ENCODE peak calls at places on chromosomes 3 and 15, in ten cellular contexts. O is ascending aorta, V is uterus, R is GM13977, G is endothelial cell, K is neural progenitor cell, X is AG04449, L is astrocyte of the spinal cord, E is mesothelial cell of epicardium, C is osteocyte. T is an unnamed sample.

GRCh38 chr3:122577409-122578028 is at the start of gene PARP15:
- DNase-seq in E (no peak), C (no peak), K (peak), G (peak), L (no peak), O (no peak), V (no peak), X (no peak), R (no peak), T (no peak)

GRCh38 chr3:194224937-194225422 is 89.0 kb downstream of the HES1 start:
- DNase-seq in R (no peak), X (no peak), K (peak), E (no peak), V (no peak), O (no peak), C (no peak), G (no peak), L (no peak), T (no peak)

GRCh38 chr3:97999103-97999502 is 26.9 kb upstream of the RIOX2 start:
- DNase-seq in V (no peak), R (no peak), O (no peak), L (no peak), G (no peak), X (no peak), C (no peak), E (no peak), K (no peak), T (no peak)

GRCh38 chr3:123498761-123499160 is 49.9 kb upstream of the ADCY5 start:
- DNase-seq in V (no peak), K (no peak), C (no peak), R (no peak), L (no peak), E (no peak), X (no peak), G (no peak), O (no peak), T (no peak)

GRCh38 chr3:53079791-53080555 is 34.1 kb upstream of the SFMBT1 start:
- DNase-seq in X (no peak), L (no peak), K (no peak), G (no peak), C (no peak), V (no peak), R (no peak), E (no peak), O (no peak), T (no peak)

GRCh38 chr3:143973352-143974021 is 1.9 kb downstream of the DIPK2A start:
- DNase-seq in L (peak), C (no peak), E (no peak), V (no peak), R (no peak), X (no peak), G (no peak), K (peak), O (no peak), T (no peak)

GRCh38 chr3:184448321-184449160 is 68.7 kb downstream of the CHRD start:
- DNase-seq in R (no peak), L (peak), V (no peak), X (peak), E (no peak), C (no peak), O (no peak), G (no peak), K (no peak), T (no peak)

GRCh38 chr3:127277591-127277990 is 10.3 kb downstream of the PRR20G start:
- DNase-seq in G (no peak), O (no peak), V (no peak), R (no peak), K (no peak), X (no peak), C (no peak), E (no peak), L (no peak), T (no peak)

GRCh38 chr15:91465696-91466095 is 365.6 kb downstream of the SV2B start:
- DNase-seq in R (no peak), E (no peak), G (no peak), L (no peak), X (no peak), V (no peak), K (no peak), O (no peak), C (no peak), T (no peak)

GRCh38 chr15:59594493-59594942 is 17.1 kb upstream of the GCNT3 start:
- DNase-seq in R (no peak), O (no peak), G (no peak), E (no peak), X (peak), V (no peak), L (peak), C (no peak), K (no peak), T (peak)

GRCh38 chr3:119902061-119902460 is 120.2 kb downstream of the NR1I2 start:
- DNase-seq in C (no peak), O (no peak), G (no peak), E (no peak), X (no peak), V (no peak), L (no peak), R (no peak), K (no peak), T (no peak)

GRCh38 chr3:1118074-1118473 is 25.2 kb downstream of the CNTN6 start:
- DNase-seq in V (no peak), L (peak), C (no peak), X (no peak), E (no peak), R (no peak), K (no peak), O (no peak), G (no peak), T (no peak)

GRCh38 chr3:193832833-193833413 is 239.9 kb downstream of the OPA1 start:
- DNase-seq in C (no peak), E (no peak), L (no peak), V (no peak), O (no peak), R (no peak), X (no peak), G (no peak), K (no peak), T (no peak)

GRCh38 chr3:123071146-123071545 is 4.3 kb downstream of the PDIA5 start:
- DNase-seq in O (no peak), K (peak), G (no peak), V (no peak), E (no peak), R (no peak), L (no peak), X (no peak), C (no peak), T (no peak)

GRCh38 chr15:82105458-82106205 is 59.8 kb upstream of the MEX3B start:
- DNase-seq in V (no peak), X (peak), R (no peak), K (no peak), C (no peak), L (peak), O (no peak), G (no peak), E (no peak), T (no peak)

GRCh38 chr15:57510647-57511046 is 81.1 kb upstream of the MYZAP start:
- DNase-seq in C (no peak), G (peak), L (peak), X (no peak), K (no peak), R (no peak), O (no peak), E (no peak), V (no peak), T (no peak)

GRCh38 chr15:38414351-38414750 is 39.6 kb upstream of the FAM98B start:
- DNase-seq in L (peak), O (no peak), G (peak), X (peak), V (peak), K (peak), R (peak), C (no peak), E (no peak), T (peak)

GRCh38 chr3:42012935-42013651 is 51.2 kb upstream of the ULK4 start:
- DNase-seq in E (peak), O (no peak), K (peak), V (peak), G (peak), C (peak), R (peak), X (no peak), L (peak), T (peak)

GRCh38 chr3:42014949-42015533 is 53.1 kb upstream of the ULK4 start:
- DNase-seq in G (no peak), E (no peak), X (no peak), C (no peak), K (peak), V (peak), L (peak), R (peak), O (no peak), T (no peak)

GRCh38 chr3:42014443-42014945 is 52.6 kb upstream of the ULK4 start:
- DNase-seq in E (no peak), X (no peak), K (peak), O (no peak), V (no peak), C (no peak), R (peak), L (peak), G (no peak), T (no peak)

GRCh38 chr3:42012378-42012934 is 50.6 kb upstream of the ULK4 start:
- DNase-seq in O (no peak), C (no peak), K (no peak), V (no peak), X (no peak), E (no peak), R (no peak), G (no peak), L (no peak), T (no peak)

DNA sequence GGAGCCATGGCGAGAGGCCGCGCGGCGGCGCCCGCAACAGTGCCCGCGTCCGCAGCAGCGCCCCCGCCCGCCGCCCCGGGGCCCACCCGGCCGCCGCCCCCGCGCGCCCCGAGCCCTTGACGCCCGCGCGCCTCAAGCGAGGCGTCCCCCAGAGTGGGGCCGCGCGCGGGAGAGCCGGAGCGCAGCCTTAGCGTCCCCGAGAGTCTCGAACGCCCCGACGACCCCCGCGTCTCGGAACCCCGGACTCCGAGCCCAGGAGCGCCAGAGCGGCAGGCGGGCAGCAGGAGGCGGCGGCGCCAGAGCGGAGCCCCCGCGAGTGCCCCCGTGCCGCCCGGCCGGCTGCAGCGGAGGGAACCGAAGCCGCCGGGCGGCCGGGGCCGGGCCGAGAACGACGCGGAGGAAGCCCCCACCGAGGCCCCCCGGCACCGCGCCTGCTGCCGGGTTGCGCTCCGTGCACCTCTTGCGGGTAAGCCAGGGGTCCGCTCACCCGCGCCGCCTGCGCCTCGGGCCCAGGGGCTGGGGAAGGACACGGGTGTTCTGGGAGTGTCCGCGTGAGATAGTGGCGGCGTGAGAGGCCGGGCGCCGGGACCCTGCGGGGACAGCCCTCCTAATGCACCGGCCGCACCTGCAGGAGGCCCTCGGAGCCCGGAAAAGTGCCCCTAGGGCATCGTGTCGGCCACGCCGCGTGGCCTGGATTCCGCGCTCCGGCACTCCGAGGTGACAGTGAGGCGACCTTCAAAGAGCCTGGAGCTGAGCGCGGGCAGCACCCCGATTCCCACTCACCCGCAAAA is 51.9 kb upstream of the ULK4 start:
- DNase-seq in L (no peak), X (no peak), O (no peak), C (peak), K (peak), R (peak), V (peak), G (no peak), E (no peak), T (peak)
- TF ChIP-seq CTCF in L (no peak), X (no peak), O (peak), C (no peak), K (no peak), R (peak), V (peak), G (no peak), E (no peak), T (no peak)

GRCh38 chr3:154040283-154040682 is 80.9 kb upstream of the ARHGEF26 start:
- DNase-seq in L (no peak), C (no peak), K (no peak), R (no peak), X (no peak), G (no peak), E (no peak), V (no peak), O (no peak), T (no peak)
- TF ChIP-seq CTCF in L (peak), C (peak), K (peak), R (peak), X (peak), G (peak), E (no peak), V (no peak), O (peak), T (no peak)

GRCh38 chr3:136197159-136197715 is 1.1 kb upstream of the MSL2 start:
- DNase-seq in L (no peak), C (no peak), K (no peak), G (no peak), X (no peak), R (peak), E (no peak), O (no peak), V (no peak), T (no peak)

GRCh38 chr3:136194409-136195257 is 1.5 kb downstream of the MSL2 start:
- DNase-seq in L (peak), G (peak), K (peak), O (peak), R (no peak), X (no peak), V (no peak), C (peak), E (no peak), T (peak)

GRCh38 chr3:136195258-136196063 is 674 bp downstream of the MSL2 start:
- DNase-seq in X (no peak), V (peak), O (peak), E (peak), G (peak), L (peak), K (peak), C (peak), R (peak), T (peak)

GRCh38 chr3:136196064-136196400 is at the start of gene MSL2:
- DNase-seq in K (no peak), C (no peak), E (no peak), O (no peak), V (no peak), L (no peak), X (no peak), R (no peak), G (no peak), T (no peak)

GRCh38 chr3:136196401-136197158 is 445 bp upstream of the MSL2 start:
- DNase-seq in L (peak), O (peak), X (peak), E (peak), C (peak), G (peak), K (peak), V (peak), R (peak), T (peak)
- TF ChIP-seq CTCF in L (no peak), O (no peak), X (no peak), E (no peak), C (no peak), G (no peak), K (no peak), V (no peak), R (no peak), T (no peak)

DNA sequence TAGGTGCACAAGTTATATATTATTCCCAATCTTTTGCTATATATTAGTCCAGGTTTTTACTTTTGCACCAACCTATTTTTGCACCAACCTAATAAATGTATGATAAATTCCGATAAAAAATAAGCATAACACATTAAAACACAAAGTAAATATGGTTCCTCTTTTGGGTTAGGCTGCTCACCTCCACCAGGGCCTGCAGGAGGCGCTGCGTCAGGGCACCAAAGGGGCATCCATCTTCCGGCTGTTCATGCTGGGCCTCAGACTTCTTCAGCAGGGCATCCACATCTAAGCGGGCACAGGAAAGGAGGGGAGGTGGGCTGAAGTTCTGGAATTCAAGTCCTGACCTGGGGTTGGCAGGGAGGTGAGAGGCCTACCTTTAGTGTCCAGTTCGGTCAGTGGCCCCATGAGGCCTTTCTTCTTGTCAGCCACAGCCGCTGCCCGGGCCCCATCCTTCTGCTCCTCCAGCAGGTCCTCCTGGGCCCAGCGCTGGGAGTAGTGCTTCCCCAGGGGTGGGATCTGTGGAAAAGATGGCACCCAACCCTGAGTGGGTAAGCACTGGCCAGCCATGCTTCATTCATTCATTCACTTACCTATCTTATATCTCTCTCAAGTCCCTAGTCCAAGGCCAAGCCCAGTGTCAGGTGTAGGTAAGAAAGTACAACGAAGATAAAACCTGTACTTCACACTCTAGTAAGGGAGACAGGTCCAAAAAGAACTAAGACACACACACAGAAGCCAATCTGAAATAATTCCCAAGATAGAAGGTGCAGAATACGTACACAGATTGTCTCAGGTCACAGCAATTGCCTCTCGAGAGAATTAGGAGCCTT is 5.2 kb downstream of the TADA3 start:
- DNase-seq in V (no peak), K (no peak), G (no peak), E (no peak), O (no peak), L (no peak), X (no peak), R (no peak), C (no peak), T (no peak)
- TF ChIP-seq CTCF in V (no peak), K (peak), G (peak), E (peak), O (peak), L (peak), X (peak), R (peak), C (peak), T (no peak)

DNA sequence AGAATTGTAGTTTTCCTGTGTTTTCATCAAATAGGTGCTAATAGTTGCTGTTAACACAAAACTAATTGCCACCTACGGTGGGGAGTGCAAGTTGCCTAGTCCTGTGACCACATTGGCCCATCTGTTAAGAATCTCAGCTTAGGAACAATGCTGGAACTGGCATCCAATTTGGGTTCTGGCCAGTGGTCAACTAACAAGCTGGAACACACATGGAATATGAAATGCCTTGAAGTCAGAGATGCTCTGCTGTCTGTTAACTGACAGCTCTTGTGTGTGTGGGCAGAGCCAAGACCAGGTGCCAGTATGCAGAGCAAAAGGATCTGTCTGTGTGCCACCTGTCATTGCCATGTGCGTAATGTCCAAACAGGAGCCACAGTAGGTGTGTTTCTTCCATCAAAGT is 460.8 kb downstream of the ROBO2 start:
- DNase-seq in O (no peak), X (no peak), L (no peak), C (no peak), G (no peak), R (no peak), E (no peak), K (no peak), V (no peak), T (no peak)
- TF ChIP-seq CTCF in O (no peak), X (no peak), L (no peak), C (no peak), G (no peak), R (no peak), E (no peak), K (no peak), V (no peak), T (no peak)

GRCh38 chr3:9404680-9405079 is 7.3 kb downstream of the SETD5 start:
- DNase-seq in K (peak), L (no peak), E (no peak), C (no peak), O (no peak), V (no peak), R (peak), X (no peak), G (peak), T (no peak)
- TF ChIP-seq CTCF in K (peak), L (no peak), E (no peak), C (no peak), O (no peak), V (no peak), R (no peak), X (no peak), G (no peak), T (no peak)

DNA sequence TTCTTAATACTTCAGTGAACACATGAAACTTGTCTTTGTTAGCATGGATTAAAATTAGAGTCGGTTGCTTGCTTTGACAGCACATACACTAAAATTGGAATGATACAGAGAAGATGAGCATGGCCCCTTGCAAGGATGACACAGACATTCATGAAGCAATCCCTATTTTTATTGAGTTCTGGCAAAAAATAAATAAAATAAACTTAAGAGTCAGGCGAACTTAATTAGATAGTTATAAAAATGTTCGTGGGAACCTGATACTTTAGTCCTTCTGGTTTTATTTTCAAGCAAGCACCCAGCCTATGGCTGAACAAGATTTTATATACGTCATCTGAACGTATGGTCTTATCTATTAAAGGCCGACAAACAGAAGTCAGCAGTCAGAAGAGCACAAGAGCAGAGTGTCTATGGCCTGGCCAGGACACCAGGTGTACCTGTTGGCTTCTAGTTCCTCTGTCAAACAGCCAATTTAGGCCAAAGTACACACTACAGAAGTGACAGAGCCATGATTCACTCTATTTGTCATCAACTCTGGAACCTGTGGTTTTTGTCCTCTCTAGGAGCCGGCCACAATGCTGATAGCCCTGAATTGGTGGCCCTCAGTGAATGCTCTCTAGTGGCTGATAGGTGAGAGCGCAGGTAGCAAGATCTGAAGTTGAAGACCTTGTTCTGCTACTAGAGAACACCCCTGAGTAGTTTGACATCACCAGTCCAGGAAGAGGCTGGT is 64.3 kb downstream of the LEO1 start:
- DNase-seq in C (no peak), E (no peak), O (no peak), V (no peak), K (no peak), X (no peak), R (no peak), G (no peak), L (peak), T (no peak)
- TF ChIP-seq CTCF in C (no peak), E (no peak), O (no peak), V (no peak), K (no peak), X (no peak), R (no peak), G (no peak), L (no peak), T (no peak)

GRCh38 chr15:69290346-69291164 is 8.2 kb upstream of the PAQR5 start:
- DNase-seq in K (no peak), C (no peak), O (no peak), E (no peak), G (no peak), V (no peak), X (no peak), R (no peak), L (peak), T (no peak)
- TF ChIP-seq CTCF in K (no peak), C (no peak), O (no peak), E (no peak), G (no peak), V (no peak), X (no peak), R (no peak), L (no peak), T (no peak)

GRCh38 chr3:106542101-106542769 is 673.4 kb upstream of the CBLB start:
- DNase-seq in O (no peak), X (no peak), R (no peak), C (no peak), L (peak), E (no peak), G (no peak), K (peak), V (no peak), T (no peak)

GRCh38 chr3:106540743-106541142 is 671.9 kb upstream of the CBLB start:
- DNase-seq in X (no peak), L (no peak), K (no peak), V (no peak), C (no peak), G (no peak), E (no peak), O (no peak), R (no peak), T (no peak)
- TF ChIP-seq CTCF in X (no peak), L (no peak), K (peak), V (no peak), C (no peak), G (no peak), E (no peak), O (no peak), R (no peak), T (no peak)

T was measured in ovary.